ENCODE peak calls at places on chromosomes 2 and 18, in four cellular contexts. One of them, this sample, is unnamed.

GRCh38 chr2:45935791-45936622 is 284.5 kb downstream of the PRKCE start:
- DNase-seq in SK-N-SH: peak
- DNase-seq in cardiac fibroblast: peak
- DNase-seq in HepG2: peak
- DNase-seq in this sample: peak

GRCh38 chr18:34970106-34970505 is 71.1 kb upstream of the MAPRE2 start:
- DNase-seq in HepG2: no peak
- DNase-seq in cardiac fibroblast: no peak
- DNase-seq in SK-N-SH: no peak
- DNase-seq in this sample: no peak

GRCh38 chr2:13751955-13752354 is 880.6 kb upstream of the LRATD1 start:
- DNase-seq in HepG2: no peak
- DNase-seq in SK-N-SH: no peak
- DNase-seq in cardiac fibroblast: no peak
- DNase-seq in this sample: no peak

GRCh38 chr2:39504790-39505335 is 67.8 kb upstream of the MAP4K3 start:
- DNase-seq in SK-N-SH: no peak
- DNase-seq in cardiac fibroblast: peak
- DNase-seq in HepG2: peak
- DNase-seq in this sample: no peak

GRCh38 chr2:106337963-106338515 is 130.2 kb downstream of the RGPD3 start:
- DNase-seq in cardiac fibroblast: no peak
- DNase-seq in HepG2: no peak
- DNase-seq in SK-N-SH: no peak
- DNase-seq in this sample: no peak

GRCh38 chr2:44051948-44052347 is 56.2 kb upstream of the LRPPRC start:
- DNase-seq in cardiac fibroblast: no peak
- DNase-seq in HepG2: no peak
- DNase-seq in SK-N-SH: no peak
- DNase-seq in this sample: no peak

GRCh38 chr18:3029215-3029972 is 16.4 kb upstream of the LPIN2 start:
- DNase-seq in HepG2: no peak
- DNase-seq in cardiac fibroblast: peak
- DNase-seq in SK-N-SH: no peak
- DNase-seq in this sample: no peak

GRCh38 chr2:98445708-98446577 is 1.3 kb downstream of the INPP4A start:
- DNase-seq in SK-N-SH: peak
- DNase-seq in HepG2: no peak
- DNase-seq in cardiac fibroblast: no peak
- DNase-seq in this sample: no peak

GRCh38 chr18:25457636-25458035 is 105.7 kb upstream of the ZNF521 start:
- DNase-seq in SK-N-SH: no peak
- DNase-seq in HepG2: no peak
- DNase-seq in cardiac fibroblast: no peak
- DNase-seq in this sample: no peak

GRCh38 chr2:65731476-65731875 is 299.1 kb upstream of the SPRED2 start:
- DNase-seq in HepG2: no peak
- DNase-seq in cardiac fibroblast: no peak
- DNase-seq in SK-N-SH: no peak
- DNase-seq in this sample: no peak

GRCh38 chr2:119253114-119253702 is 29.6 kb downstream of the STEAP3 start:
- DNase-seq in HepG2: no peak
- DNase-seq in cardiac fibroblast: peak
- DNase-seq in SK-N-SH: no peak
- DNase-seq in this sample: peak

GRCh38 chr18:33115917-33116316 is 324.6 kb downstream of the CCDC178 start:
- DNase-seq in SK-N-SH: no peak
- DNase-seq in HepG2: no peak
- DNase-seq in cardiac fibroblast: no peak
- DNase-seq in this sample: no peak

GRCh38 chr2:223759569-223760430 is 77.6 kb downstream of the AP1S3 start:
- DNase-seq in HepG2: peak
- DNase-seq in SK-N-SH: no peak
- DNase-seq in cardiac fibroblast: peak
- DNase-seq in this sample: no peak

GRCh38 chr18:74342416-74343043 is 26.9 kb downstream of the C18orf63 start:
- DNase-seq in HepG2: peak
- DNase-seq in cardiac fibroblast: peak
- DNase-seq in SK-N-SH: peak
- DNase-seq in this sample: peak

GRCh38 chr18:3481696-3482210 is 31.8 kb downstream of the TGIF1 start:
- DNase-seq in SK-N-SH: peak
- DNase-seq in HepG2: peak
- DNase-seq in cardiac fibroblast: peak
- DNase-seq in this sample: no peak

GRCh38 chr18:67662996-67663395 is 146.5 kb upstream of the DSEL start:
- DNase-seq in cardiac fibroblast: no peak
- DNase-seq in HepG2: no peak
- DNase-seq in SK-N-SH: no peak
- DNase-seq in this sample: no peak

GRCh38 chr2:88874063-88874657 is 182.7 kb downstream of the RPIA start:
- DNase-seq in HepG2: peak
- DNase-seq in cardiac fibroblast: peak
- DNase-seq in SK-N-SH: peak
- DNase-seq in this sample: peak

GRCh38 chr18:61750840-61751668 is 141.8 kb downstream of the RNF152 start:
- DNase-seq in HepG2: no peak
- DNase-seq in cardiac fibroblast: no peak
- DNase-seq in SK-N-SH: no peak
- DNase-seq in this sample: no peak

GRCh38 chr18:61755553-61755952 is 137.3 kb downstream of the RNF152 start:
- DNase-seq in HepG2: no peak
- DNase-seq in SK-N-SH: no peak
- DNase-seq in cardiac fibroblast: no peak
- DNase-seq in this sample: no peak

GRCh38 chr18:61754039-61754583 is 138.7 kb downstream of the RNF152 start:
- DNase-seq in SK-N-SH: no peak
- DNase-seq in HepG2: no peak
- DNase-seq in cardiac fibroblast: no peak
- DNase-seq in this sample: no peak

GRCh38 chr18:61752973-61753372 is 139.8 kb downstream of the RNF152 start:
- DNase-seq in cardiac fibroblast: no peak
- DNase-seq in SK-N-SH: no peak
- DNase-seq in HepG2: no peak
- DNase-seq in this sample: no peak

DNA sequence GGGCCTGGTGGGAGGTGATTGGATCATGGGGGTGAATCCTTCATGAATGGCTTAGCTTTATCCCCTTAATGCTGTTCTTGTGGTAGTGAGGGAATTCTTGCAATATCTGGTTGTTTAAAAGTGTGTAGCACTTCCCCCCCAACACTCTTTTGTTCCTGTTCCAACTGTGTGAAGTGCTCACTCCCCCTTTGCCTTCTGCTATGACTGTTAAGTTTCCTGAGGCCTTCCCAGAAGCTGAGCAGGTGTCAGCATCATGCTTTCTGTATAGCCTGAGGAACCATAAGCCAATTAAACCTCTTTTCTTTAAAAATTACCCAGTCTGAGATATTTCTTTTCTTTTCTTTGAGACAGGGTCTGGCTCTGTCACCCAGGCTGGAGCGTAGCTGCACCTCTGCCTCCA is 139.4 kb downstream of the RNF152 start:
- DNase-seq in cardiac fibroblast: no peak
- DNase-seq in HepG2: no peak
- DNase-seq in SK-N-SH: no peak
- DNase-seq in this sample: no peak
- TF ChIP-seq CTCF in cardiac fibroblast: no peak
- TF ChIP-seq CTCF in HepG2: no peak
- TF ChIP-seq CTCF in SK-N-SH: no peak
- TF ChIP-seq CTCF in this sample: no peak

DNA sequence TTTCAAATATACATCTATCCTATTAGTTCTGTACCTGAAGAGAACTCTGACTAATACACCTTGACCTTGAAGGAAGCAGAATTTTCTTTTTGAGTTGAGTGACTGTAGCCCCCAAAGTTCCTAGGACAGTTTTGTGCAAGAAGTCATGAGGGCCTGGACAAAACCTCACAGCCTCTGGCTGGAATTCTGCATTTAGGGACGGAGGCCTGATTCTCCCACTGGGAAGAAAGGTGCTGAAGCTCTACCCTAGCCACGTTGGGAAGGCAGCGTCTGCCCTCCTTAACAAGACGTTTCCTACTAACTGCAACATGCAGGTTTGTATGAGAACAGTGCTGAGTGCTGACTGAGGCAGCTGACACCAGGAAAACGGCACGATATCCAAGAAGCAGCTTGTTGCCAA is 74.4 kb upstream of the ZCCHC2 start:
- DNase-seq in HepG2: no peak
- DNase-seq in cardiac fibroblast: no peak
- DNase-seq in SK-N-SH: no peak
- DNase-seq in this sample: no peak
- H3K4me3 ChIP-seq in HepG2: no peak
- H3K4me3 ChIP-seq in cardiac fibroblast: no peak
- H3K4me3 ChIP-seq in SK-N-SH: no peak
- H3K4me3 ChIP-seq in this sample: no peak

GRCh38 chr2:120436885-120437603 is 91.1 kb downstream of the INHBB start:
- DNase-seq in HepG2: peak
- DNase-seq in cardiac fibroblast: peak
- DNase-seq in SK-N-SH: peak
- DNase-seq in this sample: no peak
- TF ChIP-seq CTCF in HepG2: peak
- TF ChIP-seq CTCF in cardiac fibroblast: peak
- TF ChIP-seq CTCF in SK-N-SH: peak
- TF ChIP-seq CTCF in this sample: peak

DNA sequence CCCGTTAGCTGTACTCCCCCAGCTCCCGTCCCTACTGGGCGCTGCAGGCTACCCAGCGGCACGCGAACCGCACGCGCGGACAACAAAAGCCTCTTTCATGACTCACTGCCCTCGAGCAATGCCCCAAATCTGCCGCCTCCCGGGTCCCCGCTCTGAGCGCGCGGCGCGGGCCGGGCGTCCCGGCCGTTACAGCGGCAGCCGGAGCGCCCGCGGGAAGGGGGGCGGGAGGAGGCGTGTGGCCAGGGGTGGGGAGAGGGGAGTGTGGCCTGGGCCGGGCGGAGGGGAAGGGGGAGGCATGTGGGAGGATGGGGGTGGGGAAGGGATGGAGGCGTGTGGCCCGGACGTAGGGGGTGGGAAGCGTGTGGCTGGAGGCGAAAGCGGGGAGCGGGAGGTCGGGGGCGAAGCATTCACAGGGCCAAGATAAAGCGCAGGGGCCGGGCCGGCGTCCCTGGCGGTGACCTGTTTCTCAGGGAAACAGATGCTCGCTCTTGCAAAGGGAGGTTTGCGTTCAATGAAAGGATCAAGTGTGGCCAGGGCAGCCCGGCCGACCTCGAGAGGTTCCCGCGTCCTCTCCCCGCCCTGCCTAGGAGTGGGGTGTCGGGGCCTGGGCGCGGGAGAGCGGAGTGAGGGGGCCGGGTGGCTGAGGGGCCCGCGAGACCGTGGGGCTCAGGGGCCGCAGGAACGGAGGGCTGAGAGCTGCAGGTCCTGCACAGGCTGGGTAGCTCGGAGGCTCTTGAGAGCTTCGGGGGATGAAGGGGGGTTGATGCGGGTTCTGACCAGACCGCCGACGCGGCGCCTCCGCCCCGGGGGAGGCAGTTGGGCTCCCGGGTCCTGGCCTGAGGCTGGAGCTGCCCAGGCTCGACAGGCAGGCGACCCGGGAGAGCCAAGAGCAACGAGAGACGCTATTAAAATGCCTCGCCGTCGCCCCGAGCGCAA is 3.5 kb upstream of the NEUROD1 start:
- DNase-seq in cardiac fibroblast: peak
- DNase-seq in SK-N-SH: peak
- DNase-seq in HepG2: no peak
- DNase-seq in this sample: no peak
- H3K4me3 ChIP-seq in cardiac fibroblast: no peak
- H3K4me3 ChIP-seq in SK-N-SH: no peak
- H3K4me3 ChIP-seq in HepG2: no peak
- H3K4me3 ChIP-seq in this sample: peak

DNA sequence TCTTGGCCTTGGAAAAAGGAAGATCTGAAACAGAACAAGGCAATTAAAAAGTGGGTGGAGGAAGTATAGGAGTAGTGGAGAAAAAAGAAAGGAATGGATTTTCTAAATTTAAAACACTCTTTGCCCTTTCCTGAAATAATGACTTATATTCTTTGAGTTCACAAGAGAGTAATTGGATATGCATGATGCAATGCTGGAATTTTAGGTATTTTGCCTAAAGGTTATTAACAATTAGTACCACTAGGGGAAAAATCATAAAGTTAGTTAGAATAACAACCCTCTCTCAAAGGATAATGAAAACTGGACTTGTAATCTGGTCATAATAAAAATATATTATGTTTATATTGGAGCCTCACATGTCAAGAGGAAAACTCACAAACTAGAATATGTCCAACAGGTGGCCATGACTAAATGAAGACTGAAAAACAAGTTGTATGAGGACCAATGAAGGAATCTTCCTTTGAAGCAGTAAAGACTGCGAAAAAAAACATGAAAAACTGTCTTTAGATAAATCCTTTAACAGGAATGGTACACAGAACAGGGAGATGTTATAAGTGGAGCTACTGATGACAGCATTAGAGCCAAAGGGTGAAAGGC is 281.8 kb downstream of the NCKAP5 start:
- DNase-seq in HepG2: no peak
- DNase-seq in SK-N-SH: no peak
- DNase-seq in cardiac fibroblast: no peak
- DNase-seq in this sample: no peak
- TF ChIP-seq CTCF in HepG2: no peak
- TF ChIP-seq CTCF in SK-N-SH: no peak
- TF ChIP-seq CTCF in cardiac fibroblast: peak
- TF ChIP-seq CTCF in this sample: no peak

GRCh38 chr18:5632041-5632440 is 88.2 kb upstream of the EPB41L3 start:
- DNase-seq in cardiac fibroblast: no peak
- DNase-seq in SK-N-SH: no peak
- DNase-seq in HepG2: no peak
- DNase-seq in this sample: no peak

GRCh38 chr18:5628512-5629255 is 84.9 kb upstream of the EPB41L3 start:
- DNase-seq in cardiac fibroblast: peak
- DNase-seq in SK-N-SH: peak
- DNase-seq in HepG2: no peak
- DNase-seq in this sample: no peak

GRCh38 chr18:5630057-5630765 is 86.4 kb upstream of the EPB41L3 start:
- DNase-seq in cardiac fibroblast: peak
- DNase-seq in HepG2: no peak
- DNase-seq in SK-N-SH: peak
- DNase-seq in this sample: no peak

GRCh38 chr18:5627756-5628511 is 84.1 kb upstream of the EPB41L3 start:
- DNase-seq in cardiac fibroblast: no peak
- DNase-seq in HepG2: no peak
- DNase-seq in SK-N-SH: no peak
- DNase-seq in this sample: no peak

DNA sequence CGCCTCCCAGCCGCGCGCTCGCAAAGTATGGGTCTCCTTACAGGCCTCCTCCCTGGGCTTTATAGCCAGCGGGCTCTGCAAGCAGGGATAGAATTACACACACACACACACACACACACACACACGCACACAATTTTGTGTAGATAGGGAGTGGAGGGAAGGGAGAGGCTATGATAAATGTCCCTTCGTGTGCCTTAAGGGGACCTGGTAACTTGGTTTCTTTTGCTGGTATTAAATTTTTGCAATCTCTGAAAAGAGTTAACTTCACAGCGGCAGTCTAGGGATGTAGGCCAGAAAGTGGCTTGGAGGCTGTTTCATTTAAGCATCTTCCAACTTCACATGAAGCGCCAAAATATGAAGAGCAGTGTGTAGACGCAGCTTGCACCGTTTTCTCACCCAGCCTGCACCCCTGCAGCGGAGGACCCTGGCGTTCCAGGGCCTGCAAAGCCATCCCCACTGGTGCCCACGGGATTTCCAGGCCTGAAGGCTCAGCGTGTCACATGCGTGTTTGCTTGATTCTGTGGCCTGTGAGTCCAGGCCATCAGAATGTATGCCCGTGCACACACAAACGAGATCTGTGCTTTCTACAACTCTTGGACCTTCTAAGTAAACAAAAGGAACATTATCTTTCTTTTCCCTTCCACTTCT is 87.1 kb upstream of the EPB41L3 start:
- DNase-seq in HepG2: no peak
- DNase-seq in cardiac fibroblast: no peak
- DNase-seq in SK-N-SH: no peak
- DNase-seq in this sample: peak
- H3K4me3 ChIP-seq in HepG2: no peak
- H3K4me3 ChIP-seq in cardiac fibroblast: no peak
- H3K4me3 ChIP-seq in SK-N-SH: no peak
- H3K4me3 ChIP-seq in this sample: no peak